ENCODE peak calls at places on chromosomes 6 and 20, in five cellular contexts. O is HepG2, T is A549, F is H1, M is GM12878. L is an unnamed sample.

GRCh38 chr6:257031-257725 is 35.1 kb upstream of the DUSP22 start:
- DNase-seq in O (no peak), T (peak; percentile 10), F (no peak), M (no peak), L (no peak)

GRCh38 chr6:104601008-104601745 is 258.5 kb downstream of the HACE1 start:
- DNase-seq in O (no peak), T (no peak), F (no peak), M (no peak), L (no peak)

GRCh38 chr6:40804905-40805304 is 217.7 kb upstream of the LRFN2 start:
- DNase-seq in O (no peak), T (no peak), F (no peak), M (no peak), L (no peak)

GRCh38 chr20:43691928-43692524 is 25.1 kb downstream of the MYBL2 start:
- DNase-seq in O (peak; percentile 72), T (peak; percentile 61), F (peak; percentile 78), M (no peak), L (peak; percentile 70)

GRCh38 chr6:33320315-33321181 is 3.0 kb upstream of the ZBTB22 start:
- DNase-seq in O (no peak), T (no peak), F (no peak), M (no peak), L (no peak)

GRCh38 chr20:57445774-57446173 is 54.6 kb downstream of the RBM38 start:
- DNase-seq in O (no peak), T (no peak), F (no peak), M (no peak), L (no peak)

GRCh38 chr6:134389129-134389528 is 71.2 kb upstream of the SGK1 start:
- DNase-seq in O (no peak), T (no peak), F (no peak), M (no peak), L (no peak)

GRCh38 chr6:80607814-80608391 is 501.4 kb downstream of the BCKDHB start:
- DNase-seq in O (no peak), T (peak; percentile 26), F (no peak), M (no peak), L (no peak)

GRCh38 chr6:163866192-163866591 is 451.7 kb downstream of the QKI start:
- DNase-seq in O (no peak), T (no peak), F (no peak), M (no peak), L (no peak)

GRCh38 chr6:7433211-7433610 is 43.6 kb downstream of the RIOK1 start:
- DNase-seq in O (no peak), T (no peak), F (no peak), M (no peak), L (no peak)

GRCh38 chr20:17515053-17515452 is 16.1 kb downstream of the BFSP1 start:
- DNase-seq in O (peak; percentile 44), T (no peak), F (no peak), M (no peak), L (no peak)

GRCh38 chr6:129475477-129476247 is 234.3 kb downstream of the ARHGAP18 start:
- DNase-seq in O (no peak), T (no peak), F (no peak), M (no peak), L (no peak)

GRCh38 chr6:11854418-11855165 is 76.0 kb upstream of the ADTRP start:
- DNase-seq in O (no peak), T (peak; percentile 23), F (no peak), M (no peak), L (no peak)

GRCh38 chr6:151482290-151482689 is 11.5 kb upstream of the CCDC170 start:
- DNase-seq in O (no peak), T (no peak), F (no peak), M (no peak), L (no peak)

GRCh38 chr6:35808688-35809087 is 3.5 kb downstream of the LHFPL5 start:
- DNase-seq in O (no peak), T (no peak), F (no peak), M (no peak), L (no peak)

GRCh38 chr6:30722280-30723112 is 2.3 kb downstream of the TUBB start:
- DNase-seq in O (peak; percentile 82), T (peak; percentile 73), F (peak; percentile 92), M (no peak), L (peak; percentile 92)

GRCh38 chr20:33062750-33063149 is 9.0 kb downstream of the BPIFB3 start:
- DNase-seq in O (no peak), T (no peak), F (no peak), M (no peak), L (no peak)

GRCh38 chr20:43409041-43409913 is 48.4 kb upstream of the SRSF6 start:
- DNase-seq in O (peak; percentile 50), T (peak; percentile 48), F (peak; percentile 63), M (peak; percentile 7), L (peak; percentile 38)

GRCh38 chr20:10131612-10132345 is 86.9 kb upstream of the SNAP25 start:
- DNase-seq in O (no peak), T (peak; percentile 78), F (peak; percentile 54), M (no peak), L (no peak)

GRCh38 chr20:32580970-32581838 is 3.9 kb downstream of the NOL4L start:
- DNase-seq in O (peak; percentile 47), T (no peak), F (no peak), M (no peak), L (peak; percentile 78)

GRCh38 chr6:82906951-82907350 is 158.7 kb downstream of the UBE3D start:
- DNase-seq in O (no peak), T (no peak), F (no peak), M (no peak), L (no peak)

GRCh38 chr6:142725024-142725770 is 219.8 kb downstream of the HIVEP2 start:
- DNase-seq in O (no peak), T (no peak), F (no peak), M (no peak), L (no peak)

GRCh38 chr6:22575190-22575589 is 5.8 kb downstream of the HDGFL1 start:
- DNase-seq in O (no peak), T (no peak), F (no peak), M (no peak), L (no peak)

GRCh38 chr6:42450314-42451145 is 1.2 kb downstream of the TRERF1 start:
- DNase-seq in O (no peak), T (no peak), F (no peak), M (no peak), L (no peak)

GRCh38 chr20:34318609-34319443 is 15.7 kb upstream of the AHCY start:
- DNase-seq in O (peak; percentile 69), T (no peak), F (no peak), M (no peak), L (no peak)

GRCh38 chr6:2718334-2719052 is 32.2 kb downstream of the MYLK4 start:
- DNase-seq in O (no peak), T (no peak), F (no peak), M (no peak), L (no peak)

GRCh38 chr6:125307964-125308615 is 6.3 kb upstream of the HDDC2 start:
- DNase-seq in O (no peak), T (no peak), F (no peak), M (no peak), L (peak; percentile 42)

GRCh38 chr6:159002432-159003160 is 2.6 kb upstream of the RSPH3 start:
- DNase-seq in O (no peak), T (no peak), F (no peak), M (no peak), L (no peak)

GRCh38 chr20:51382986-51383821 is 159.3 kb downstream of the NFATC2 start:
- DNase-seq in O (no peak), T (no peak), F (no peak), M (no peak), L (no peak)

DNA sequence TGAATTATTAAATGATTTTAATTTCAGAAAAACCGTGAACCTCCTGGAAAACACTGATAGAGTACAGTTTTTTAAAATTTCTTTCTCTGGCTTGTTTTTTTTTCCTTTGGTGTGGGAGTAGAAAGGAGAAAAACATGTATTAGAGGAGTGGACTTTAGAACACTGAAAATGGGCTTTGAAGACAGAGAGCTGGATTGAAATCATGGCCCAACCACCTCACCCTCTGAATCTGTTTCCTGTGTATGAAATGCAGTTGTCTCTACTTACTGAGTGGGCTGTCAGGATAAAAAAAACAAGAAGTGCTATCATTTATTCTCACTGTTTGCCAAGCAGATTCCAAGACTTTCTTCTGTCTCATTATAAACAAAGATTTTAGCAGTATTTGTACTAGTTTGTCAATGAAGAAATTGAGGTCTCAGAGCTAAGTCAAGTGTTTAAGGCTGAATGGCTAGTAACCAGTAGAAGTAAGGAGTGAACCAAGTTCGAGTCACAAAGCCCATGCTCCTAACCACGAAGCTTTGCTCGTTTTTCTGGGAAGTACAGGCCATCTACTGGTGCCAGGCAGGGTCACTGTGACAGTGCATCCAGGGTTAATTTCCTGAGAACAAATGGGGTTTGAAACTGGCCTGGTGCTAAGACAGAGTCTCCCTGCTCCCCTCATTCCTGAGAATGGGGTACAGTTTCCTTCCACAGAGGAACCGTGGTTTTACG is 256.4 kb downstream of the TMEM242 start:
- DNase-seq in O (peak; percentile 35), T (no peak), F (no peak), M (no peak), L (no peak)
- TF ChIP-seq KDM1A in O (no peak), T (no peak), F (no peak), M (no peak), L (no peak)

GRCh38 chr20:3727333-3728035 is 5.0 kb upstream of the HSPA12B start:
- DNase-seq in O (no peak), T (no peak), F (no peak), M (no peak), L (no peak)
- TF ChIP-seq KDM1A in O (no peak), T (no peak), F (no peak), M (no peak), L (no peak)

GRCh38 chr6:131955192-131955591 is 4.0 kb upstream of the CCN2 start:
- DNase-seq in O (no peak), T (no peak), F (no peak), M (no peak), L (no peak)

GRCh38 chr6:131954775-131955107 is 3.6 kb upstream of the CCN2 start:
- DNase-seq in O (peak; percentile 68), T (peak; percentile 94), F (no peak), M (no peak), L (no peak)

GRCh38 chr6:131955876-131956275 is 4.7 kb upstream of the CCN2 start:
- DNase-seq in O (peak; percentile 42), T (no peak), F (no peak), M (no peak), L (no peak)

GRCh38 chr6:131952886-131953509 is 1.8 kb upstream of the CCN2 start:
- DNase-seq in O (no peak), T (no peak), F (no peak), M (no peak), L (no peak)

GRCh38 chr6:131954099-131954774 is 3.1 kb upstream of the CCN2 start:
- DNase-seq in O (no peak), T (no peak), F (no peak), M (no peak), L (no peak)
- TF ChIP-seq KDM1A in O (no peak), T (no peak), F (no peak), M (no peak), L (no peak)

GRCh38 chr6:130906736-130907381 is 79.7 kb downstream of the SMLR1 start:
- DNase-seq in O (no peak), T (no peak), F (no peak), M (no peak), L (no peak)
- TF ChIP-seq KDM1A in O (no peak), T (no peak), F (no peak), M (no peak), L (no peak)

L was measured in K562.